ENCODE peak calls at places on chromosomes 1 and 21, in nine cellular contexts. One of them, this sample, is unnamed.

GRCh38 chr1:31926846-31927660 is 11.1 kb downstream of the PTP4A2 start:
- DNase-seq in AG04449: no peak
- DNase-seq in right cardiac atrium: no peak
- DNase-seq in NCI-H146: no peak
- DNase-seq in body of pancreas: no peak
- DNase-seq in ecto neural progenitor cell: no peak
- DNase-seq in CD8-positive, alpha-beta memory T cell: no peak
- DNase-seq in activated CD8-positive, alpha-beta memory T cell treated with anti-CD3 and anti-CD28 coated beads for 1 hour: no peak
- DNase-seq in fibroblast of pulmonary artery: no peak
- DNase-seq in this sample: no peak

GRCh38 chr21:32186843-32187242 is 92.0 kb downstream of the MIS18A start:
- DNase-seq in AG04449: no peak
- DNase-seq in right cardiac atrium: no peak
- DNase-seq in NCI-H146: no peak
- DNase-seq in body of pancreas: no peak
- DNase-seq in ecto neural progenitor cell: peak; percentile 36
- DNase-seq in CD8-positive, alpha-beta memory T cell: no peak
- DNase-seq in activated CD8-positive, alpha-beta memory T cell treated with anti-CD3 and anti-CD28 coated beads for 1 hour: no peak
- DNase-seq in fibroblast of pulmonary artery: no peak
- DNase-seq in this sample: peak; percentile 74

GRCh38 chr21:37891953-37892352 is 24.3 kb downstream of the KCNJ6 start:
- DNase-seq in AG04449: no peak
- DNase-seq in right cardiac atrium: no peak
- DNase-seq in NCI-H146: no peak
- DNase-seq in body of pancreas: no peak
- DNase-seq in ecto neural progenitor cell: no peak
- DNase-seq in CD8-positive, alpha-beta memory T cell: no peak
- DNase-seq in activated CD8-positive, alpha-beta memory T cell treated with anti-CD3 and anti-CD28 coated beads for 1 hour: no peak
- DNase-seq in fibroblast of pulmonary artery: no peak
- DNase-seq in this sample: no peak

GRCh38 chr1:148362141-148362929 is 120.8 kb downstream of the PPIAL4G start:
- DNase-seq in AG04449: no peak
- DNase-seq in right cardiac atrium: no peak
- DNase-seq in NCI-H146: no peak
- DNase-seq in body of pancreas: peak; percentile 30
- DNase-seq in ecto neural progenitor cell: peak; percentile 57
- DNase-seq in CD8-positive, alpha-beta memory T cell: no peak
- DNase-seq in activated CD8-positive, alpha-beta memory T cell treated with anti-CD3 and anti-CD28 coated beads for 1 hour: no peak
- DNase-seq in fibroblast of pulmonary artery: no peak
- DNase-seq in this sample: no peak

GRCh38 chr1:8727809-8728213 is 89.6 kb downstream of the RERE start:
- DNase-seq in AG04449: no peak
- DNase-seq in right cardiac atrium: peak; percentile 50
- DNase-seq in NCI-H146: no peak
- DNase-seq in body of pancreas: peak; percentile 37
- DNase-seq in ecto neural progenitor cell: no peak
- DNase-seq in CD8-positive, alpha-beta memory T cell: no peak
- DNase-seq in activated CD8-positive, alpha-beta memory T cell treated with anti-CD3 and anti-CD28 coated beads for 1 hour: no peak
- DNase-seq in fibroblast of pulmonary artery: no peak
- DNase-seq in this sample: peak; percentile 75

GRCh38 chr1:115555446-115555845 is 86.3 kb upstream of the VANGL1 start:
- DNase-seq in AG04449: peak; percentile 69
- DNase-seq in right cardiac atrium: no peak
- DNase-seq in NCI-H146: no peak
- DNase-seq in body of pancreas: no peak
- DNase-seq in ecto neural progenitor cell: no peak
- DNase-seq in CD8-positive, alpha-beta memory T cell: no peak
- DNase-seq in activated CD8-positive, alpha-beta memory T cell treated with anti-CD3 and anti-CD28 coated beads for 1 hour: no peak
- DNase-seq in fibroblast of pulmonary artery: no peak
- DNase-seq in this sample: no peak

GRCh38 chr1:150464422-150464826 is 22.8 kb upstream of the TARS2 start:
- DNase-seq in AG04449: no peak
- DNase-seq in right cardiac atrium: peak; percentile 37
- DNase-seq in NCI-H146: peak; percentile 77
- DNase-seq in body of pancreas: peak; percentile 76
- DNase-seq in ecto neural progenitor cell: peak; percentile 55
- DNase-seq in CD8-positive, alpha-beta memory T cell: peak; percentile 49
- DNase-seq in activated CD8-positive, alpha-beta memory T cell treated with anti-CD3 and anti-CD28 coated beads for 1 hour: peak; percentile 44
- DNase-seq in fibroblast of pulmonary artery: peak; percentile 77
- DNase-seq in this sample: peak; percentile 76

GRCh38 chr1:50974618-50974935 is 4.5 kb downstream of the CDKN2C start:
- DNase-seq in AG04449: no peak
- DNase-seq in right cardiac atrium: no peak
- DNase-seq in NCI-H146: no peak
- DNase-seq in body of pancreas: no peak
- DNase-seq in ecto neural progenitor cell: no peak
- DNase-seq in CD8-positive, alpha-beta memory T cell: no peak
- DNase-seq in activated CD8-positive, alpha-beta memory T cell treated with anti-CD3 and anti-CD28 coated beads for 1 hour: no peak
- DNase-seq in fibroblast of pulmonary artery: no peak
- DNase-seq in this sample: peak; percentile 25

GRCh38 chr1:63624911-63625310 is 31.7 kb downstream of the PGM1 start:
- DNase-seq in AG04449: no peak
- DNase-seq in right cardiac atrium: no peak
- DNase-seq in NCI-H146: no peak
- DNase-seq in body of pancreas: no peak
- DNase-seq in ecto neural progenitor cell: no peak
- DNase-seq in CD8-positive, alpha-beta memory T cell: no peak
- DNase-seq in activated CD8-positive, alpha-beta memory T cell treated with anti-CD3 and anti-CD28 coated beads for 1 hour: no peak
- DNase-seq in fibroblast of pulmonary artery: peak; percentile 66
- DNase-seq in this sample: no peak

GRCh38 chr1:40848530-40849189 is 13.5 kb downstream of the CITED4 start:
- DNase-seq in AG04449: no peak
- DNase-seq in right cardiac atrium: peak; percentile 59
- DNase-seq in NCI-H146: peak; percentile 72
- DNase-seq in body of pancreas: peak; percentile 87
- DNase-seq in ecto neural progenitor cell: no peak
- DNase-seq in CD8-positive, alpha-beta memory T cell: no peak
- DNase-seq in activated CD8-positive, alpha-beta memory T cell treated with anti-CD3 and anti-CD28 coated beads for 1 hour: no peak
- DNase-seq in fibroblast of pulmonary artery: peak; percentile 76
- DNase-seq in this sample: peak; percentile 74

GRCh38 chr1:181251001-181251712 is 162.7 kb downstream of the IER5 start:
- DNase-seq in AG04449: no peak
- DNase-seq in right cardiac atrium: no peak
- DNase-seq in NCI-H146: no peak
- DNase-seq in body of pancreas: peak; percentile 77
- DNase-seq in ecto neural progenitor cell: no peak
- DNase-seq in CD8-positive, alpha-beta memory T cell: no peak
- DNase-seq in activated CD8-positive, alpha-beta memory T cell treated with anti-CD3 and anti-CD28 coated beads for 1 hour: no peak
- DNase-seq in fibroblast of pulmonary artery: peak; percentile 79
- DNase-seq in this sample: peak; percentile 93